ENCODE peak calls at places on chromosome X, in six cellular contexts. One of them, this sample, is unnamed.

GRCh38 chrX:110131031-110131430 is 128.1 kb downstream of the TMEM164 start:
- DNase-seq in uterus: no peak
- DNase-seq in mesendoderm: peak
- DNase-seq in CD8-positive, alpha-beta memory T cell: no peak
- DNase-seq in neuronal stem cell: no peak
- DNase-seq in H9: no peak
- DNase-seq in this sample: no peak

GRCh38 chrX:42832764-42833549 is 55.0 kb upstream of the PPP1R2C start:
- DNase-seq in H9: no peak
- DNase-seq in neuronal stem cell: no peak
- DNase-seq in uterus: no peak
- DNase-seq in mesendoderm: no peak
- DNase-seq in CD8-positive, alpha-beta memory T cell: no peak
- DNase-seq in this sample: peak

GRCh38 chrX:96924581-96924980 is 40.9 kb downstream of the RPA4 start:
- DNase-seq in uterus: no peak
- DNase-seq in H9: no peak
- DNase-seq in neuronal stem cell: no peak
- DNase-seq in CD8-positive, alpha-beta memory T cell: no peak
- DNase-seq in mesendoderm: no peak
- DNase-seq in this sample: no peak

GRCh38 chrX:7062276-7062675 is 85.2 kb upstream of the STS start:
- DNase-seq in CD8-positive, alpha-beta memory T cell: no peak
- DNase-seq in mesendoderm: no peak
- DNase-seq in neuronal stem cell: no peak
- DNase-seq in H9: no peak
- DNase-seq in uterus: no peak
- DNase-seq in this sample: no peak

GRCh38 chrX:153411255-153411987 is at the start of gene ZFP92:
- DNase-seq in mesendoderm: no peak
- DNase-seq in uterus: no peak
- DNase-seq in H9: no peak
- DNase-seq in CD8-positive, alpha-beta memory T cell: peak
- DNase-seq in neuronal stem cell: no peak
- DNase-seq in this sample: peak

GRCh38 chrX:1725472-1725871 is 110.6 kb downstream of the ASMT start:
- DNase-seq in mesendoderm: no peak
- DNase-seq in uterus: no peak
- DNase-seq in H9: no peak
- DNase-seq in CD8-positive, alpha-beta memory T cell: no peak
- DNase-seq in neuronal stem cell: no peak
- DNase-seq in this sample: no peak

GRCh38 chrX:136608295-136608933 is 39.5 kb upstream of the CD40LG start:
- DNase-seq in CD8-positive, alpha-beta memory T cell: peak
- DNase-seq in neuronal stem cell: no peak
- DNase-seq in mesendoderm: peak
- DNase-seq in H9: peak
- DNase-seq in uterus: no peak
- DNase-seq in this sample: peak

GRCh38 chrX:155873203-155873602 is 7.9 kb upstream of the VAMP7 start:
- DNase-seq in neuronal stem cell: no peak
- DNase-seq in CD8-positive, alpha-beta memory T cell: no peak
- DNase-seq in H9: no peak
- DNase-seq in uterus: no peak
- DNase-seq in mesendoderm: no peak
- DNase-seq in this sample: no peak

GRCh38 chrX:64204701-64205440 is 637 bp downstream of the AMER1 start:
- DNase-seq in CD8-positive, alpha-beta memory T cell: no peak
- DNase-seq in H9: peak
- DNase-seq in uterus: peak
- DNase-seq in mesendoderm: peak
- DNase-seq in neuronal stem cell: no peak
- DNase-seq in this sample: peak

GRCh38 chrX:129701624-129702069 is 37.1 kb upstream of the XPNPEP2 start:
- DNase-seq in mesendoderm: no peak
- DNase-seq in uterus: peak
- DNase-seq in neuronal stem cell: no peak
- DNase-seq in H9: no peak
- DNase-seq in CD8-positive, alpha-beta memory T cell: no peak
- DNase-seq in this sample: no peak

GRCh38 chrX:9913041-9913440 is 54.1 kb upstream of the CLDN34 start:
- DNase-seq in mesendoderm: no peak
- DNase-seq in uterus: no peak
- DNase-seq in CD8-positive, alpha-beta memory T cell: no peak
- DNase-seq in neuronal stem cell: no peak
- DNase-seq in H9: no peak
- DNase-seq in this sample: no peak
- H3K27ac ChIP-seq in mesendoderm: no peak
- H3K27ac ChIP-seq in uterus: no peak
- H3K27ac ChIP-seq in CD8-positive, alpha-beta memory T cell: no peak
- H3K27ac ChIP-seq in neuronal stem cell: peak
- H3K27ac ChIP-seq in H9: no peak
- H3K27ac ChIP-seq in this sample: no peak

DNA sequence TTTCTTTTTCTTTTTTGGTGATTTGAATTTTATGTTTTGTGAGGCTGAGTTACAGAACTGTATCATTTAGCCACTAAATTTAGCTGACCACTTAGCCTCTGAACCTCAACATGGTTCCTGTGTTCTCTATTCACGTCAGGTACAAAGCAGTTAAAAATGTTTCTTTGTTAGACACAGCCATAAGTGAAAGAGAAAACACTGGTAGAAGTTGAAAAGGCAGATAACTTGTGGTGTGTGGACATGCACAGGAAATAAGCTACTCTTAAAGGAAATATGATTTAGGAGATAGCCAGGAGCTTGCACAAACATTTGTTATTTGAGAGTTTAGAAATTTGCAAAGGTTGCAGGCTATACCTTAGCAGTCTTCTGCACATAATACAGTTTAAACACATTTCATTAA is 171.0 kb upstream of the RPS6KA3 start:
- DNase-seq in uterus: no peak
- DNase-seq in mesendoderm: no peak
- DNase-seq in H9: no peak
- DNase-seq in neuronal stem cell: no peak
- DNase-seq in CD8-positive, alpha-beta memory T cell: no peak
- DNase-seq in this sample: no peak
- H3K27ac ChIP-seq in uterus: no peak
- H3K27ac ChIP-seq in mesendoderm: no peak
- H3K27ac ChIP-seq in H9: no peak
- H3K27ac ChIP-seq in neuronal stem cell: no peak
- H3K27ac ChIP-seq in CD8-positive, alpha-beta memory T cell: no peak
- H3K27ac ChIP-seq in this sample: no peak

GRCh38 chrX:11759461-11760311 is 1.6 kb downstream of the MSL3 start:
- DNase-seq in mesendoderm: peak
- DNase-seq in H9: peak
- DNase-seq in CD8-positive, alpha-beta memory T cell: peak
- DNase-seq in neuronal stem cell: peak
- DNase-seq in uterus: peak
- DNase-seq in this sample: peak
- H3K27ac ChIP-seq in mesendoderm: no peak
- H3K27ac ChIP-seq in H9: no peak
- H3K27ac ChIP-seq in CD8-positive, alpha-beta memory T cell: peak
- H3K27ac ChIP-seq in neuronal stem cell: no peak
- H3K27ac ChIP-seq in uterus: peak
- H3K27ac ChIP-seq in this sample: peak

GRCh38 chrX:71070531-71070930 is 2.4 kb upstream of the SNX12 start:
- DNase-seq in uterus: no peak
- DNase-seq in H9: no peak
- DNase-seq in CD8-positive, alpha-beta memory T cell: no peak
- DNase-seq in mesendoderm: no peak
- DNase-seq in neuronal stem cell: no peak
- DNase-seq in this sample: no peak

GRCh38 chrX:71068052-71068918 is at the start of gene SNX12:
- DNase-seq in CD8-positive, alpha-beta memory T cell: peak
- DNase-seq in uterus: peak
- DNase-seq in H9: peak
- DNase-seq in mesendoderm: peak
- DNase-seq in neuronal stem cell: peak
- DNase-seq in this sample: peak

GRCh38 chrX:71067727-71068051 is 445 bp downstream of the SNX12 start:
- DNase-seq in CD8-positive, alpha-beta memory T cell: no peak
- DNase-seq in neuronal stem cell: no peak
- DNase-seq in H9: no peak
- DNase-seq in mesendoderm: peak
- DNase-seq in uterus: no peak
- DNase-seq in this sample: no peak

GRCh38 chrX:71067079-71067478 is 1.1 kb downstream of the SNX12 start:
- DNase-seq in uterus: no peak
- DNase-seq in CD8-positive, alpha-beta memory T cell: no peak
- DNase-seq in H9: no peak
- DNase-seq in mesendoderm: no peak
- DNase-seq in neuronal stem cell: no peak
- DNase-seq in this sample: no peak
- H3K27ac ChIP-seq in uterus: peak
- H3K27ac ChIP-seq in CD8-positive, alpha-beta memory T cell: peak
- H3K27ac ChIP-seq in H9: no peak
- H3K27ac ChIP-seq in mesendoderm: no peak
- H3K27ac ChIP-seq in neuronal stem cell: no peak
- H3K27ac ChIP-seq in this sample: no peak

GRCh38 chrX:108704839-108705238 is 31.5 kb downstream of the IRS4 start:
- DNase-seq in CD8-positive, alpha-beta memory T cell: no peak
- DNase-seq in neuronal stem cell: no peak
- DNase-seq in H9: no peak
- DNase-seq in uterus: no peak
- DNase-seq in mesendoderm: no peak
- DNase-seq in this sample: no peak
- H3K27ac ChIP-seq in CD8-positive, alpha-beta memory T cell: no peak
- H3K27ac ChIP-seq in neuronal stem cell: no peak
- H3K27ac ChIP-seq in H9: no peak
- H3K27ac ChIP-seq in uterus: no peak
- H3K27ac ChIP-seq in mesendoderm: no peak
- H3K27ac ChIP-seq in this sample: no peak

GRCh38 chrX:48509619-48510018 is 827 bp downstream of the PORCN start:
- DNase-seq in mesendoderm: no peak
- DNase-seq in H9: no peak
- DNase-seq in neuronal stem cell: no peak
- DNase-seq in uterus: no peak
- DNase-seq in CD8-positive, alpha-beta memory T cell: no peak
- DNase-seq in this sample: no peak
- H3K27ac ChIP-seq in mesendoderm: no peak
- H3K27ac ChIP-seq in H9: no peak
- H3K27ac ChIP-seq in neuronal stem cell: no peak
- H3K27ac ChIP-seq in uterus: no peak
- H3K27ac ChIP-seq in CD8-positive, alpha-beta memory T cell: peak
- H3K27ac ChIP-seq in this sample: no peak

DNA sequence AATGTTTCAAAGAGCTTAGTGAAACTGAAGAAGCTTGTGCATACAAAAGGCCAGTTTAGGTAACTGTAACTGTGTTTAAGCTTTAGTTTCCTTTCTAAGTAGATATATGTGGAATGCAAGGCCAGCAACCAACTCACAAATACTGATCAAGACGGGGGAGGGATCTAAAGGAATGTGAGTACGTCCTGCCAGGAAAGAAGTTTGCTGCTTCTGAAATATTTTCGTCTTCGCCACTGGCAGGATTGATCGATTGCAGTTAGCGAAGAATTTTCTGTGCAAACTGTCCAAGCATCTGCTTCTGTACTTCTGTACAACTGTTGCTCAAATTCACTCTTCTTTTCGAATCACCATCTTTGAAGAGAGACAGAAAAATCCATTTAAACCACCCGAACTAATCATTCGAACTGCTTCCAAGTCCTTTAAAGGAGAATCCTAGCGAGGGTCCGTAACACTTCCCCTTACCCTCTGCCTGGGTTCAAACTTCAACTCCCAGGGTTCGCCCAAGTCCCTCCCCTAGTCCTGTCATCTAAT is 373 bp upstream of the INTS6L start:
- DNase-seq in uterus: no peak
- DNase-seq in mesendoderm: peak
- DNase-seq in neuronal stem cell: no peak
- DNase-seq in CD8-positive, alpha-beta memory T cell: no peak
- DNase-seq in H9: no peak
- DNase-seq in this sample: peak
- H3K27ac ChIP-seq in uterus: peak
- H3K27ac ChIP-seq in mesendoderm: peak
- H3K27ac ChIP-seq in neuronal stem cell: no peak
- H3K27ac ChIP-seq in CD8-positive, alpha-beta memory T cell: peak
- H3K27ac ChIP-seq in H9: no peak
- H3K27ac ChIP-seq in this sample: peak

GRCh38 chrX:134933248-134933647 is 57.5 kb upstream of the SMIM10 start:
- DNase-seq in neuronal stem cell: no peak
- DNase-seq in H9: no peak
- DNase-seq in CD8-positive, alpha-beta memory T cell: no peak
- DNase-seq in uterus: no peak
- DNase-seq in mesendoderm: no peak
- DNase-seq in this sample: peak
- H3K27ac ChIP-seq in neuronal stem cell: no peak
- H3K27ac ChIP-seq in H9: no peak
- H3K27ac ChIP-seq in CD8-positive, alpha-beta memory T cell: no peak
- H3K27ac ChIP-seq in uterus: peak
- H3K27ac ChIP-seq in mesendoderm: no peak
- H3K27ac ChIP-seq in this sample: no peak

GRCh38 chrX:121014826-121015225 is 29.3 kb upstream of the CT47A1 start:
- DNase-seq in CD8-positive, alpha-beta memory T cell: no peak
- DNase-seq in neuronal stem cell: no peak
- DNase-seq in uterus: no peak
- DNase-seq in H9: no peak
- DNase-seq in mesendoderm: no peak
- DNase-seq in this sample: no peak
- H3K27ac ChIP-seq in CD8-positive, alpha-beta memory T cell: no peak
- H3K27ac ChIP-seq in neuronal stem cell: no peak
- H3K27ac ChIP-seq in uterus: no peak
- H3K27ac ChIP-seq in H9: no peak
- H3K27ac ChIP-seq in mesendoderm: no peak
- H3K27ac ChIP-seq in this sample: no peak

GRCh38 chrX:124346064-124346876 is at the start of gene SH2D1A:
- DNase-seq in uterus: no peak
- DNase-seq in neuronal stem cell: no peak
- DNase-seq in mesendoderm: no peak
- DNase-seq in H9: no peak
- DNase-seq in CD8-positive, alpha-beta memory T cell: no peak
- DNase-seq in this sample: no peak

GRCh38 chrX:124343016-124343415 is 3.3 kb upstream of the SH2D1A start:
- DNase-seq in CD8-positive, alpha-beta memory T cell: no peak
- DNase-seq in H9: no peak
- DNase-seq in mesendoderm: peak
- DNase-seq in uterus: no peak
- DNase-seq in neuronal stem cell: no peak
- DNase-seq in this sample: no peak

GRCh38 chrX:124346877-124347241 is 496 bp downstream of the SH2D1A start:
- DNase-seq in mesendoderm: no peak
- DNase-seq in uterus: no peak
- DNase-seq in CD8-positive, alpha-beta memory T cell: no peak
- DNase-seq in H9: no peak
- DNase-seq in neuronal stem cell: no peak
- DNase-seq in this sample: no peak

GRCh38 chrX:124342174-124342867 is 4.0 kb upstream of the SH2D1A start:
- DNase-seq in neuronal stem cell: no peak
- DNase-seq in mesendoderm: no peak
- DNase-seq in uterus: no peak
- DNase-seq in CD8-positive, alpha-beta memory T cell: no peak
- DNase-seq in H9: no peak
- DNase-seq in this sample: no peak

DNA sequence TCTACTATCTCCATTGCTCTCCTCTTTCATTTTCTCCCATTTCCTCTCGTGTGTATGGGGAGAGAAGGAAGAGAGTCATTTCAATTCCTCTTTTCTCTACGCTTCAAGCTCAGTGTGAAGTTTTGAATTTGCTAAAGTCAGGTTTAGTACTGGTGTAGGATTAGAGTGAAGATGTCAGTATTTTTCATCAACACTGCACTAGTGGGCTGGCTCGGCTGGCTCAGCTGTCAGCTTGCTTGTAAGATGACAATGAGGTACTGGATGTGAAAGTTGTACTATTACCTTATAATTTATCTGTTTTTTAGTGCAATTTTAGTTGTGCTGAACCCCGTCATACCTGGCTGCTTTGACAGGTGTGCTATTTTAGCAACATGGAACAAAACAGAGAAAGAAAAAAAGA is 2.1 kb upstream of the SH2D1A start:
- DNase-seq in H9: no peak
- DNase-seq in uterus: no peak
- DNase-seq in neuronal stem cell: no peak
- DNase-seq in mesendoderm: no peak
- DNase-seq in CD8-positive, alpha-beta memory T cell: no peak
- DNase-seq in this sample: no peak
- H3K27ac ChIP-seq in H9: no peak
- H3K27ac ChIP-seq in uterus: no peak
- H3K27ac ChIP-seq in neuronal stem cell: no peak
- H3K27ac ChIP-seq in mesendoderm: no peak
- H3K27ac ChIP-seq in CD8-positive, alpha-beta memory T cell: peak
- H3K27ac ChIP-seq in this sample: no peak

This sample was measured in adrenal gland.